ENCODE peak calls at places on chromosomes 6 and 20, in five cellular contexts. One of them, this sample, is unnamed. For H3K4me1, the result is how much of the 10 kb centered on the place peaks cover.

GRCh38 chr20:35263609-35264223 is 14.2 kb downstream of the MMP24OS start:
- DNase-seq in ovary: no peak
- DNase-seq in neuronal stem cell: no peak
- DNase-seq in A549: peak
- DNase-seq in uterus: no peak
- DNase-seq in this sample: no peak

GRCh38 chr6:140907235-140907634 is 1225.5 kb upstream of the GJE1 start:
- DNase-seq in uterus: no peak
- DNase-seq in ovary: no peak
- DNase-seq in neuronal stem cell: no peak
- DNase-seq in A549: no peak
- DNase-seq in this sample: no peak

GRCh38 chr6:147205690-147206600 is 1.7 kb downstream of the STXBP5 start:
- DNase-seq in ovary: no peak
- DNase-seq in uterus: no peak
- DNase-seq in A549: no peak
- DNase-seq in neuronal stem cell: no peak
- DNase-seq in this sample: peak

GRCh38 chr6:112173401-112173800 is 81.0 kb downstream of the LAMA4 start:
- DNase-seq in A549: no peak
- DNase-seq in uterus: no peak
- DNase-seq in neuronal stem cell: no peak
- DNase-seq in ovary: no peak
- DNase-seq in this sample: no peak

GRCh38 chr6:37698264-37699137 is 818 bp upstream of the MDGA1 start:
- DNase-seq in neuronal stem cell: no peak
- DNase-seq in uterus: peak
- DNase-seq in A549: peak
- DNase-seq in ovary: peak
- DNase-seq in this sample: peak

GRCh38 chr6:5030596-5031136 is 26.8 kb upstream of the RPP40 start:
- DNase-seq in uterus: peak
- DNase-seq in neuronal stem cell: peak
- DNase-seq in ovary: peak
- DNase-seq in A549: peak
- DNase-seq in this sample: peak

GRCh38 chr20:16385462-16385861 is 187.8 kb downstream of the KIF16B start:
- DNase-seq in ovary: no peak
- DNase-seq in uterus: no peak
- DNase-seq in A549: no peak
- DNase-seq in neuronal stem cell: no peak
- DNase-seq in this sample: no peak

GRCh38 chr6:153965996-153966395 is 73.0 kb upstream of the OPRM1 start:
- DNase-seq in uterus: no peak
- DNase-seq in A549: no peak
- DNase-seq in ovary: no peak
- DNase-seq in neuronal stem cell: no peak
- DNase-seq in this sample: no peak

GRCh38 chr6:81834141-81834621 is 81.7 kb upstream of the TENT5A start:
- DNase-seq in ovary: peak
- DNase-seq in A549: no peak
- DNase-seq in neuronal stem cell: no peak
- DNase-seq in uterus: no peak
- DNase-seq in this sample: no peak

DNA sequence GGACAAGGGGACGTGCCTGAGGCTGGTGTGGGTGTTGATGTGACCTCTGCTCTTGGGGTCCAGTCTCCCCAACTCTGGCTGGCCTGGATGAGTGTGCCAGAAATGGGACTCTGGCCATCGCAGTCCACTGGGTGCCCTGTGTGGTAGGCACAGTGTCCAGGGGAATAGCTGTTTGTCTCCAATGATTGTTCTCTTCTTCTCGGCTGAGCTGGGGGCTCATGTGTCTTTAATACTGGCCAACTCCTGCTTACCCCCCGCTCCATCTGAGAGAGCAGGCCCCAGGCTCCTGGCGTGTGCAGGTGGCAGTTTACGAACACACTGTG is 45.0 kb downstream of the RBM38 start:
- DNase-seq in A549: no peak
- DNase-seq in ovary: no peak
- DNase-seq in uterus: no peak
- DNase-seq in neuronal stem cell: no peak
- DNase-seq in this sample: no peak
- H3K4me1 ChIP-seq in A549: under half
- H3K4me1 ChIP-seq in ovary: under half
- H3K4me1 ChIP-seq in uterus: under half
- H3K4me1 ChIP-seq in neuronal stem cell: under half
- H3K4me1 ChIP-seq in this sample: under half

DNA sequence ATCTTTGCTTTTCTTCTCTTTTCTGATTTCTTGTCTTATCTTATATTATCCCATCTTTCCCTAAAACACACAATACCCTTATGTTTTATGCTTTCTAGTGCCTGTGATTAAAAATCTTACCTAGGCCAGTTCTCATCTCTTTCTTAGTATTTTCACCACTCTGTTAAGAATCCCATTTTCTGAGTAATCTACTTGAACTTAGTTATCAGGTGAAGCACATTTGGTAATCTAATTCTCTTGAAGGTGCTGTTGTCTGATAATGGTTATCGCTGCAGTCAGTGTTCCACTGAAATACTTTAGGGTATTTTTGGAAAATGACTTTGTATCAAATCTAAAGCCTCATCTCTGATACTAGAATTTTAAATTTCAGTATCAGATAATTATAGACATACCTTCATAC is 192.5 kb upstream of the MAN1A1 start:
- DNase-seq in A549: no peak
- DNase-seq in neuronal stem cell: no peak
- DNase-seq in uterus: no peak
- DNase-seq in ovary: no peak
- DNase-seq in this sample: no peak
- H3K4me3 ChIP-seq in A549: no peak
- H3K4me3 ChIP-seq in neuronal stem cell: no peak
- H3K4me3 ChIP-seq in uterus: no peak
- H3K4me3 ChIP-seq in ovary: no peak
- H3K4me3 ChIP-seq in this sample: no peak

DNA sequence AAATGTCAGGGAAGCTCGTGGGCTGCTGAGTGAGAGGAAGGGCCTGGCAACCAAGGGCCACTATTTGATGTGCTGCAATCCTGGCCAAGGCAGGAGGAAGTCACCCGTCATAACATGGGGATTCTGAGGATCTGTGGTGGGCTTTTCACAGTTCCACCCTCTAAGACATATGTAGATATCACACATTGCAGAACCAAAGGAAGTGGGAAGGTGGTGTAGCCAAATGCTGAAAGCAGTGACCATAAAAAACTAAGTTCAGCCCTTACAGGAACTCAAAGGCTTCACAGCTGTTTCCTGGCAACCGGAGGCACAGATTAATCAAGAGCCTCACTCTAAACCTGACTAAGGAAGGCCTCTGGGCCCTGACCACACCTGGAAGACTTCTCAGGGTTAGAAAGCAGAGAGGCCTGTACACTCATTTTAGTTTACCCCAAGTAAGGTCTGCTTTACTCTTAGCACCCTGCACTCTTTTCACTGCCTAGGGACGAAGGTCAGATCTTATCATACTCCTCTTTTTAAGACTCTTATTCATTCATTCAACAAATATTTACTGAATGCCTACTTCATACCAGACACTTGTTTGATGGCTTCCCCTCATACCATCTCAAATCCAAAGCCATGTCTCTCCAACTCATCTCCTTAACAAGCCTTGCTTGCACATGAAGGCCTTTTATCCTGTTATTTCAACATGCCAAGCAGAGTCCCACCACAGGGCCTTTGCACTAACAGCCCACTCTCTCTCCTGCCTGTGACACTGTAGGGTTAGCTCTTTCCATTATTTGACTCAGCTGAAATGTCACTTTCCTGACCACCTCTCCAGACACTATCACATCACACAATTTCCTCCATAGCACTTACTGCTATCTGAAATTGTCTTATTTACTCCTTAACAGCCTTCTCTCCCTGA is 2.6 kb downstream of the UBE2V1 start:
- DNase-seq in ovary: no peak
- DNase-seq in neuronal stem cell: no peak
- DNase-seq in uterus: no peak
- DNase-seq in A549: no peak
- DNase-seq in this sample: no peak
- H3K4me1 ChIP-seq in ovary: under half
- H3K4me1 ChIP-seq in neuronal stem cell: under half
- H3K4me1 ChIP-seq in uterus: under half
- H3K4me1 ChIP-seq in A549: half or more
- H3K4me1 ChIP-seq in this sample: under half

DNA sequence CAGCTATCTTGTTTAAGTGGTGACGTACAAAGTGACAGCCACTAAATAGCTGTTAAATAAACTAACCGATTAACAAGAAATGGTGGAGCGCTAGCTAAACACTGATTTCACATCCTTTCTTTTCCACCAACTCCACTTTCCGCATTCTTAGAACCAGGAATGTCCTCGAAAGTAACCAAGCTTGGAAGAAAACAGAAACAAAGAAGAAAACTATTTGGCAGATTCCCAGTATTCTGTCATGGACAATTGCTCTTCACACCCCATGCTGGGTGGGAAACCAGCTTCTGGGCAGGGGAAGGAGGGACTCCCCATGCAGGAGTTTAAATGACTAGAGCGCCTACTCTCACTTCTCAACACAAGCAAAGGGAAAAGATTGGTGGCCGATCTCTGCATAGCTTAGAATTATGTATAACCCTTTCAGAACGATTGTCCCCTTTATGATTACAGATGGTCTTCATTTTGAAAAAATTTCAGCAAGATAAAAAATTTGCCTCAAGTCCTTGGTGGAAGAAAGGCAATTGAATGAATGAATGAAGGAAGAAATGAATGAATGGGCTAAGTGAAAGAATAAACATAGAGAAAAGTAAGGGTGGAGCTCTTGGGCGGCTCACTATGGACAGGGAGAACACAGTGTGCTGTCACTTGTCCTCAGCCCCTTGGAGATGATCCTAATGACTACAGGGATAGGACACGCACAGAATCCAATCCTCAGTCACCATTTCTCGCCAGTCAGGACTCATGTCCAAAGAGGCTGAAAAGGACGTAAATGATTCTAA is 148.7 kb upstream of the NEDD9 start:
- DNase-seq in uterus: no peak
- DNase-seq in ovary: no peak
- DNase-seq in neuronal stem cell: no peak
- DNase-seq in A549: no peak
- DNase-seq in this sample: no peak
- H3K4me3 ChIP-seq in uterus: no peak
- H3K4me3 ChIP-seq in ovary: no peak
- H3K4me3 ChIP-seq in neuronal stem cell: no peak
- H3K4me3 ChIP-seq in A549: no peak
- H3K4me3 ChIP-seq in this sample: no peak

GRCh38 chr6:6700421-6700820 is 111.9 kb downstream of the LY86 start:
- DNase-seq in A549: no peak
- DNase-seq in uterus: no peak
- DNase-seq in ovary: no peak
- DNase-seq in neuronal stem cell: no peak
- DNase-seq in this sample: no peak

GRCh38 chr6:6700871-6701270 is 112.4 kb downstream of the LY86 start:
- DNase-seq in uterus: no peak
- DNase-seq in ovary: no peak
- DNase-seq in neuronal stem cell: no peak
- DNase-seq in A549: no peak
- DNase-seq in this sample: no peak

GRCh38 chr6:6703720-6704422 is 115.4 kb downstream of the LY86 start:
- DNase-seq in ovary: no peak
- DNase-seq in uterus: no peak
- DNase-seq in A549: no peak
- DNase-seq in neuronal stem cell: no peak
- DNase-seq in this sample: no peak

GRCh38 chr6:6699741-6700367 is 111.3 kb downstream of the LY86 start:
- DNase-seq in A549: peak
- DNase-seq in ovary: peak
- DNase-seq in neuronal stem cell: no peak
- DNase-seq in uterus: peak
- DNase-seq in this sample: peak

GRCh38 chr6:6701864-6702263 is 113.3 kb downstream of the LY86 start:
- DNase-seq in uterus: no peak
- DNase-seq in neuronal stem cell: no peak
- DNase-seq in ovary: no peak
- DNase-seq in A549: no peak
- DNase-seq in this sample: peak
- H3K4me1 ChIP-seq in uterus: under half
- H3K4me1 ChIP-seq in neuronal stem cell: under half
- H3K4me1 ChIP-seq in ovary: under half
- H3K4me1 ChIP-seq in A549: under half
- H3K4me1 ChIP-seq in this sample: under half

DNA sequence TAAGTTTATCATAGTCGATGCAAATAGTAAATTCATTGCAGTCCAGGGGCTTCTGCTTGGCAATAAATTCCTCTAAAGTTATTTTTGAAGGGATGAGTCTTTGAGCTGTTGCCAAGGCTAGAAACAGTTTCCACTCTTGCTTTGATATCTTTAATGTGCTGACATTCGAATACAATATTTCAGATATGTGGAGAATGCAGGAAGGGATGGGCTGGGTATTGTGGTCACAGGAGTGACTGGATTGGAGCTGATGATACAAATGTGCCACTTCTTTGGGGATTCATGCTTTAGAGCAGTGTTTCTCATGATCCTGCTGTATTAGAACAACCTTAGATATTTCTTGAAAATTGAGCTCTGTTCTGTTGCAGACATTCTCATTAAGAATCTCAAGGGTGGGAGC is 139.0 kb downstream of the PRDM13 start:
- DNase-seq in uterus: no peak
- DNase-seq in A549: no peak
- DNase-seq in neuronal stem cell: no peak
- DNase-seq in ovary: no peak
- DNase-seq in this sample: no peak
- H3K4me3 ChIP-seq in uterus: no peak
- H3K4me3 ChIP-seq in A549: no peak
- H3K4me3 ChIP-seq in neuronal stem cell: no peak
- H3K4me3 ChIP-seq in ovary: no peak
- H3K4me3 ChIP-seq in this sample: no peak

GRCh38 chr20:23366384-23366783 is 4.4 kb downstream of the GZF1 start:
- DNase-seq in ovary: no peak
- DNase-seq in A549: no peak
- DNase-seq in uterus: no peak
- DNase-seq in neuronal stem cell: no peak
- DNase-seq in this sample: no peak

GRCh38 chr20:23365390-23366165 is 3.6 kb downstream of the GZF1 start:
- DNase-seq in uterus: no peak
- DNase-seq in ovary: peak
- DNase-seq in neuronal stem cell: no peak
- DNase-seq in A549: no peak
- DNase-seq in this sample: no peak

GRCh38 chr20:23368316-23369110 is 6.5 kb downstream of the GZF1 start:
- DNase-seq in neuronal stem cell: no peak
- DNase-seq in ovary: no peak
- DNase-seq in uterus: no peak
- DNase-seq in A549: no peak
- DNase-seq in this sample: no peak

GRCh38 chr20:23369424-23369823 is 7.4 kb downstream of the GZF1 start:
- DNase-seq in uterus: no peak
- DNase-seq in neuronal stem cell: no peak
- DNase-seq in A549: no peak
- DNase-seq in ovary: no peak
- DNase-seq in this sample: no peak

DNA sequence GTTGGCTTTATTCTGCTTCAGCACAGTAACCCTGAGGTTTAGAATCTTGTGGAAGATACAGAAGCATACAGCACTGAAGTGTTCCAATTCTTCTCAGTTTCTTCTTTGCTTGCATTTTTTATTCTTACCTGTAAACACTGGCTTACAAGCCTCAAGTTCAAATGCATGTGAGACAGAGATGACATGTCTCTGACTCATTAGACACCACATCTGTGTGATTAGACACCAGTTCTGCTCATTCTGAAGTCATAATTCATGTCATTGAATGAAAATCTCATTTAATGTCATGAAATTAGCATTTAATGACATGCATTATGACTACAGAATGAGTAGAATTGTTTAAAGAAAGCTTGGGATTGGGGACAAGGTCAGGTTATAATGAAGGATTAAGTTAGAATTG is 5.8 kb downstream of the GZF1 start:
- DNase-seq in uterus: no peak
- DNase-seq in ovary: no peak
- DNase-seq in A549: no peak
- DNase-seq in neuronal stem cell: no peak
- DNase-seq in this sample: no peak
- H3K4me1 ChIP-seq in uterus: under half
- H3K4me1 ChIP-seq in ovary: under half
- H3K4me1 ChIP-seq in A549: under half
- H3K4me1 ChIP-seq in neuronal stem cell: under half
- H3K4me1 ChIP-seq in this sample: under half

This sample was measured in BE2C.